ENCODE peak calls at places on chromosomes 13 and 19, in ten cellular contexts. S is tibial artery, Y is mucosa of descending colon, M is AG09319, T is endothelial cell, D is cardiac muscle cell, N is fibroblast of pulmonary artery, V is A549, X is sigmoid colon, B is omental fat pad. C is an unnamed sample.

GRCh38 chr13:83121904-83122303 is 760.4 kb downstream of the SLITRK1 start:
- DNase-seq in N (peak), S (no peak), B (no peak), X (no peak), T (no peak), M (no peak), D (no peak), V (no peak), Y (no peak), C (no peak)

GRCh38 chr13:113022391-113023216 is 53.6 kb downstream of the MCF2L start:
- DNase-seq in T (peak), S (no peak), V (no peak), Y (no peak), N (peak), D (peak), X (no peak), M (no peak), B (no peak), C (no peak)

GRCh38 chr13:102138635-102139225 is 263.1 kb downstream of the FGF14 start:
- DNase-seq in N (no peak), T (no peak), S (no peak), Y (no peak), D (no peak), M (no peak), X (no peak), B (no peak), V (no peak), C (no peak)

GRCh38 chr13:25171517-25172302 is at the start of gene AMER2:
- DNase-seq in D (peak), T (peak), M (no peak), X (peak), S (no peak), Y (no peak), B (no peak), V (no peak), N (peak), C (no peak)

GRCh38 chr19:4909172-4909896 is at the start of gene UHRF1:
- DNase-seq in M (no peak), T (no peak), V (peak), D (peak), B (no peak), Y (peak), S (no peak), N (no peak), X (no peak), C (no peak)

GRCh38 chr19:2546128-2547032 is 70.5 kb downstream of the GADD45B start:
- DNase-seq in V (no peak), T (no peak), Y (peak), N (no peak), M (no peak), X (peak), S (peak), D (peak), B (peak), C (peak)

GRCh38 chr13:88802886-88803285 is 1131.7 kb downstream of the SLITRK5 start:
- DNase-seq in D (no peak), M (no peak), B (no peak), T (no peak), Y (no peak), N (no peak), X (no peak), V (no peak), S (no peak), C (no peak)

GRCh38 chr13:43905435-43906031 is 25.8 kb downstream of the LACC1 start:
- DNase-seq in M (no peak), V (peak), N (peak), S (peak), T (peak), B (no peak), D (peak), X (no peak), Y (peak), C (no peak)

GRCh38 chr19:56076413-56076998 is 44.6 kb downstream of the ZNF787 start:
- DNase-seq in Y (peak), B (peak), X (no peak), N (peak), S (peak), T (peak), M (peak), V (peak), D (peak), C (peak)

GRCh38 chr13:50518791-50519201 is 324.7 kb downstream of the DLEU7 start:
- DNase-seq in V (no peak), D (no peak), X (no peak), B (no peak), N (no peak), S (peak), T (no peak), M (no peak), Y (no peak), C (no peak)

GRCh38 chr13:50760751-50761150 is 82.7 kb downstream of the DLEU7 start:
- DNase-seq in T (no peak), M (no peak), X (no peak), S (no peak), D (no peak), Y (no peak), B (no peak), N (no peak), V (no peak), C (no peak)

GRCh38 chr13:108003626-108004025 is 211.7 kb downstream of the LIG4 start:
- DNase-seq in Y (no peak), V (no peak), S (no peak), X (no peak), M (no peak), B (no peak), D (no peak), T (no peak), N (no peak), C (no peak)

GRCh38 chr19:42270346-42271044 is 1.4 kb downstream of the CIC start:
- DNase-seq in V (peak), B (no peak), S (peak), Y (peak), D (no peak), N (peak), T (no peak), M (peak), X (peak), C (peak)

GRCh38 chr13:59790626-59791025 is 373.1 kb downstream of the DIAPH3 start:
- DNase-seq in X (no peak), N (peak), V (no peak), M (no peak), B (no peak), D (no peak), T (no peak), S (no peak), Y (no peak), C (no peak)

DNA sequence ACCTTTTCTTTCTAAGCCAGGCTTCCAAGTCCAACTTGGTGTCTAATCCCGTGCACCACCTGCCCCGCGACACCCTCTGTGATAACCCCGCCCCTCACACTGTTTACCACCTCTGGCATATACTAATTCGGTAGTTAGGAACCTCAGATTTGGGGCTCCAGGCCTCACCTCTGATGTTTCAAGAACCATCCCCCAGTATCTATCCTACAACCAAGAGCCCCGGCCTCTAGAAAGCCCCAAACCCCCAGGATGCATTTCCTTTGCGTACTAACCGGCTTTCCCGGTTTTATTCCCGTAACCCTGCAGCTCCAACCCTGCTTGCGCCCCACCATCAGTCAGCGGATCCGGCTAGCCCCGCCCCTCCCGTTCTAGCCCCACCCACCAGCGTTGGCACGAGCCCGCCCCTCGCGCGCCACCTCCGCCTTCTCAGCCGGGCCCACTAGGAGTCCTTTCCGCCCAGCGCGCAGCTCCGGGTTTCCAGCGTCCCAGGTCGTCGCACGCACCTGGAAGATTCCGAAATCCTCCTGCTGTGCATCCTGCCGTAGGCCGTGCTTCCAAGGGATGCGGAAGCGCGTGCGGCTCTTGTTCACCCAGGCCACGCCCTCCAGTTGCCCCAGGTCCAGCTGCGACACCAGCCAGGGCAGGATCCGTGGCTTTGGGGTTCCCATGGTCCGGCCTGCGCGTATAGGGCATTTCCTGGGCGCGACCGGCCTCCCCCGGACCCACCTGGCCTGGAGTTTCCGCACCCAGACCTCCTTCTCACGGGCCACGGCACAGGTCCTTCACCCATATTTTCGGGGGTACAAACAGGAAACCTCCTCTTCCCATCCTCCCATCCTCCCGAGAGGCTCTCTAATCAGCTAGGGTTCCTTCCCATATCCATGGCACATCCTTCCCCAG is 1.2 kb downstream of the IRF3 start:
- DNase-seq in B (peak), D (peak), Y (peak), S (peak), X (peak), N (peak), V (peak), T (peak), M (no peak), C (peak)
- TF ChIP-seq CTCF in B (no peak), D (no peak), Y (no peak), S (peak), X (peak), N (no peak), V (no peak), T (no peak), M (no peak), C (no peak)

GRCh38 chr19:33685541-33685940 is 63.8 kb downstream of the CHST8 start:
- DNase-seq in V (no peak), Y (no peak), S (no peak), B (peak), N (no peak), X (peak), T (no peak), M (no peak), D (no peak), C (no peak)

GRCh38 chr19:33684550-33685303 is 63.0 kb downstream of the CHST8 start:
- DNase-seq in D (no peak), T (no peak), V (no peak), M (no peak), B (no peak), N (no peak), X (peak), S (no peak), Y (no peak), C (no peak)

GRCh38 chr19:33686687-33687541 is 65.2 kb downstream of the CHST8 start:
- DNase-seq in M (no peak), N (no peak), B (peak), Y (no peak), S (peak), X (no peak), V (no peak), T (no peak), D (no peak), C (no peak)

GRCh38 chr19:33687761-33688656 is 66.3 kb downstream of the CHST8 start:
- DNase-seq in M (no peak), D (no peak), X (no peak), T (no peak), Y (no peak), S (peak), N (no peak), V (no peak), B (no peak), C (no peak)

GRCh38 chr19:33686246-33686645 is 64.5 kb downstream of the CHST8 start:
- DNase-seq in S (no peak), Y (no peak), M (no peak), D (no peak), X (no peak), B (no peak), V (no peak), N (no peak), T (no peak), C (no peak)
- TF ChIP-seq CTCF in S (no peak), Y (no peak), M (no peak), D (no peak), X (no peak), B (no peak), V (no peak), N (no peak), T (no peak), C (no peak)

GRCh38 chr13:48508001-48508400 is 24.9 kb downstream of the RCBTB2 start:
- DNase-seq in T (no peak), M (no peak), X (no peak), V (no peak), N (no peak), S (no peak), Y (no peak), D (no peak), B (no peak), C (no peak)
- TF ChIP-seq CTCF in T (no peak), M (no peak), X (no peak), V (no peak), N (no peak), S (no peak), Y (no peak), D (no peak), B (no peak), C (no peak)

GRCh38 chr19:48338253-48338755 is 13.0 kb downstream of the EMP3 start:
- DNase-seq in N (no peak), T (no peak), B (no peak), V (no peak), X (no peak), M (no peak), Y (no peak), S (no peak), D (no peak), C (no peak)
- TF ChIP-seq CTCF in N (no peak), T (no peak), B (no peak), V (no peak), X (no peak), M (no peak), Y (no peak), S (no peak), D (no peak), C (no peak)

DNA sequence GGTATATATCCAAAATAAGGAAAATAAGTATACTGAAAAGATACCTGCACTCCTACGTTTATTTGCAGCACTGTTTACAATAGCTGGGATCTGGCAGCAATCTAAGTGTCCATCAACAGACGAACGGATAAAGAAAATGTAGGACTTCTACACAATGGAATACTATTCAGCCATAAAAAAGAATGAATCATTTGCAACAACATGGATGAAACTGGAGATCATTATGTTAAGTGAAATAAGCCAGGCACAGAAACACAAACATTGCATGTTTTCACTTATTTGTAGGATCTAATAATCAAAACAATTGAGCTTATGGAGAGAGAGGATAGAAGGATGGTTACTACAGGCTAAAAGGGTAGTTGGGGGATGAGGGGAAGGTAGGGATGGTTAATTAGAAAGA is 494.0 kb downstream of the UQCRFS1 start:
- DNase-seq in B (no peak), N (no peak), V (no peak), S (no peak), M (no peak), T (no peak), X (no peak), D (no peak), Y (no peak), C (no peak)
- TF ChIP-seq CTCF in B (no peak), N (no peak), V (no peak), S (no peak), M (no peak), T (no peak), X (no peak), D (no peak), Y (no peak), C (no peak)

DNA sequence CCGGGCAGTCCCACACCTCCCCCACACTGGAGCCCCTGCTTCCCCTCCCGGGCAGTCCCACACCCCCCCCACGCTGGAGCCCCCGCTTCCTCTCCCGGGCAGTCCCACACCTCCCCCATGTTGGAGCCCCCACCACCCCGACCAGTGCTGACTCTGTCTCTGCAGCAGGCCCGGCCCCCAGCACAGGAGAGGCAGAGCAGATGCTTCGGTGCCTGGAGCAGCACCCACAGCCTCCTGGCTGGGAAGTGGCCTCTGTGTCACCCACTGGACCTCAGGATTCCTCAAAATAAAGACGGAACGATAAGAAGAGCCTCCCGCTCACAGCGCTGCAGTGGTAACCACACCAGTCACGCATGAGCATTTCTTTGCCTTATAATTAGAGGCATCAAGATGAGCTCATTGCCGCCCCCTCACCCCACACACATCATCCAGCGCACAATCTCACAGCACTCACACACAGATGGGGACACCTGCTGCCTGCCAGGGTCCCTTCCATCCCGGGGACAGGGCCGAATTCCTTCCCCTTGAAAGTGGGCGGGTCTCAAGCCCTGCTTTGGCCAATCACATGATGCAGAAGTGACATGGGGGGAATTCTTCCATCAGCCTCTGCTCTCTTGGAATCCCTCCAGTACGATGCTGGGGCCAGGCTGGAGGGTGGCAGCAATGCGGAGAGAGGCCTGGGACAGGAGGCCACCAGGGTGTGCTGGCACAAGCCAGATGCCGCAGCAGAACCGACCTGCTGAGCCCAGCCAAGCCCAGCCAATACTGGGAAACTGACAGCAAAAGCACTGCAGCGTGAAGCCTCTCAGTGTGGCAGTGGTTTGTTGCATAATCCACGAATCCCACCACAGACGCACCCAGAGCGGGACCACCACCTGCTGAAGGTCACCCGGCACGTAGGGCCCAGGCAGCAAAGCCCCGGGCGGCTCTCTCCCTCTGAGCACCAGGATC is 16.1 kb downstream of the PIP5K1C start:
- DNase-seq in M (no peak), D (no peak), T (no peak), N (peak), X (no peak), S (no peak), V (no peak), B (no peak), Y (no peak), C (no peak)
- TF ChIP-seq CTCF in M (no peak), D (no peak), T (no peak), N (no peak), X (no peak), S (no peak), V (no peak), B (no peak), Y (no peak), C (no peak)

DNA sequence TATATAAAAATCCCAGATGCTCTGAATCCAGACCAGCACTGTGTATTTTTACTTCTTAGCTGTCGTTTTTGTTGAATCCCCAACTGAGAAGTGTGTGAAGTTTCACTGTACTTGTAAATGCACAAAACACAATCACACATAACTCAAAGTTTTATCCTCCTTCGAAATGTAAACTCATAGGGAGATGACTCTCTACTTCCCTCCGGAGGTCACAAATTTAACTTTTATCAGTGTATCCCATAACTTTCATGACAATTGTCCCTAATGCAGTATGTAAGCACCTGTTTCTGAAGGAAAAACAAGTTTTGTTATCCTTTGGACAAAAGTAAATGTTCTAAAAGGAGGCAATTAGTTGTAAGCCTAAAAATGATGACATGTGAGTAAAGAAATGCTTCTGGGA is 665.0 kb upstream of the SLITRK6 start:
- DNase-seq in S (no peak), V (peak), D (no peak), T (no peak), M (no peak), B (no peak), Y (no peak), X (no peak), N (peak), C (no peak)
- TF ChIP-seq CTCF in S (no peak), V (no peak), D (no peak), T (no peak), M (no peak), B (no peak), Y (no peak), X (no peak), N (no peak), C (no peak)

DNA sequence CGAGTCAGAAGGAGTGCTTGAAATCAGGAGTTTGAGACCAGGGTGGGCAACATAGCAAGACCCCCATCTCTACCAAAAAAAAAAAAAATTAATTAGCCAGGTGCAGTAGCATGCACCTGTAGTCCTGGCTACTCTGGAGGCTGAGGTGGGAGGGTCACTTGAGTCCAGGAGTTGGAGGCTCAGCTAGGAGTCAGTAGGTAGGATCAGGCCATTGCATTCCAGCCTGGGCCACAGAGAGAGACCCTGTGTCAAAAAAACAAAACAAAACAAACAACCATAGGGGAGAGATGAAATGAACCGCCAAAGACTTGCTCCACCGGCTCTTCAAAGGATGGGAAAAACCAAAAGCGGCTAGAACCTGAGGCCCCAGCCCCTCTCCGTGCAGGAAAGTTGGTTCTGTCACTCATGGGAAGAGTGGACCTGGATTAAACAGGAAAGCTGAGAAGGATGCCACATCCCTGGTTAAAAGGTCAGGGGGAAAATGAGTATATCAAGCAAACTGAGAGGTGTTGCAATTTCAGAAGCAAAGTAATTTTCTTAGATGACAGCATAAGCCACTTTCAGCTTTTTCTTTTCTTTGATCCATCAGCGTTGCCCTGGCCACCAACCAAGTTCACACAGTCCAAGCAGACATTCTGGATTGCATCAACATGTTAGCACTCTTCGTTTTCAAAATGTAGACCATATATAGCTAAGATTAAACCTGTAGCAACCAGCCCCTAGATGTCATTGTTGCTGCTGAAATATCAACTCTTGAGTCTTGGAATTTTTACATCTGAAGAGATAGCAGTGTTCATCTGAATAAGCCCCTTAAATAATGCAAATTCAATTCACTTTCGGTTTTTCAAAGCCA is 8.9 kb upstream of the ZNF507 start:
- DNase-seq in Y (no peak), T (no peak), S (no peak), B (no peak), N (peak), V (peak), M (no peak), X (peak), D (peak), C (no peak)
- TF ChIP-seq CTCF in Y (no peak), T (no peak), S (no peak), B (no peak), N (peak), V (peak), M (peak), X (no peak), D (peak), C (no peak)

DNA sequence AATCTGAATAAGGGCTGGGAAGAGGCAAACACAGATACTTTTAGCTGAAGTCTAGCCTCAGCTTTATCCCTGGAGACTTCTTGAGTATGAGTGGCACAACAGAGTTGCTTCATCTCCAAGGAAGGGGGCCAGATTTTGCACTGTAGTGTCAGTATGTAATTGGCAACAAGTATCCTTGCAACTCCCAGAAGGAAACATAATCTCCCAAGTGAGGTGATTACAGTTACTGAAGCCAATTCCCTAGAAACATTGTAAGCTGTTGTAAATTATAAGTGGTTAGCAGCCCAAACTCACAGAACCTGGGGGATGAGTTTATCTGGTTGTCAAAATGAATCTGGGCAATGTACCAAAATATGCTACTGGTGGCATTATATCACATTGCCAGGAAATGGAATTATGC is 2065.7 kb upstream of the PCDH20 start:
- DNase-seq in T (no peak), B (no peak), X (no peak), Y (no peak), D (no peak), V (no peak), N (peak), M (peak), S (no peak), C (no peak)
- TF ChIP-seq CTCF in T (no peak), B (no peak), X (no peak), Y (no peak), D (no peak), V (no peak), N (no peak), M (no peak), S (no peak), C (no peak)

C was measured in natural killer cell.